ENCODE peak calls at places on chromosomes 3 and 15, in ten cellular contexts. E is omental fat pad; G is HL-60; D is effector CD8-positive, alpha-beta T cell; Y is T47D; N is C1 segment of cervical spinal cord; M is progenitor cell of endocrine pancreas; X is iPS-NIHi11; I is natural killer cell treated with Interleukin-12 subunit alpha and Interleukin-12 subunit beta and Interleukin-15 and Interleukin-18, amount 100 ng/mL, for 72 hours; W is DMS53. L is an unnamed sample.

GRCh38 chr3:144197582-144197981 is 226.0 kb downstream of the DIPK2A start:
- DNase-seq in E (no peak), G (no peak), D (no peak), Y (no peak), N (no peak), M (no peak), X (no peak), I (no peak), W (peak), L (no peak)

GRCh38 chr15:94930945-94931344 is 699.6 kb downstream of the MCTP2 start:
- DNase-seq in E (no peak), G (no peak), D (no peak), Y (no peak), N (no peak), M (no peak), X (no peak), I (no peak), W (no peak), L (no peak)

GRCh38 chr15:46091860-46092450 is 457.1 kb downstream of the SQOR start:
- DNase-seq in E (no peak), G (peak), D (no peak), Y (peak), N (peak), M (no peak), X (peak), I (no peak), W (peak), L (no peak)

GRCh38 chr3:119331661-119332060 is 37.5 kb downstream of the ARHGAP31 start:
- DNase-seq in E (no peak), G (no peak), D (no peak), Y (no peak), N (no peak), M (no peak), X (no peak), I (no peak), W (no peak), L (no peak)

GRCh38 chr3:151837057-151837456 is 23.1 kb downstream of the AADAC start:
- DNase-seq in E (no peak), G (peak), D (no peak), Y (peak), N (no peak), M (no peak), X (peak), I (no peak), W (peak), L (peak)

GRCh38 chr3:105139851-105140560 is 226.7 kb upstream of the ALCAM start:
- DNase-seq in E (no peak), G (peak), D (no peak), Y (no peak), N (no peak), M (no peak), X (no peak), I (no peak), W (no peak), L (no peak)

GRCh38 chr3:11668243-11669232 is 24.8 kb upstream of the VGLL4 start:
- DNase-seq in E (no peak), G (no peak), D (no peak), Y (no peak), N (no peak), M (no peak), X (no peak), I (no peak), W (no peak), L (no peak)

GRCh38 chr3:1292571-1292970 is 199.7 kb downstream of the CNTN6 start:
- DNase-seq in E (no peak), G (no peak), D (no peak), Y (no peak), N (no peak), M (no peak), X (no peak), I (no peak), W (no peak), L (no peak)

GRCh38 chr3:85004147-85004546 is 45.4 kb downstream of the CADM2 start:
- DNase-seq in E (no peak), G (no peak), D (no peak), Y (no peak), N (no peak), M (no peak), X (no peak), I (no peak), W (no peak), L (no peak)

GRCh38 chr3:197516517-197516889 is 39.3 kb downstream of the BDH1 start:
- DNase-seq in E (no peak), G (no peak), D (no peak), Y (peak), N (no peak), M (no peak), X (no peak), I (no peak), W (peak), L (peak)

GRCh38 chr3:99365396-99365795 is 273.0 kb upstream of the COL8A1 start:
- DNase-seq in E (no peak), G (no peak), D (no peak), Y (no peak), N (no peak), M (no peak), X (no peak), I (no peak), W (no peak), L (no peak)

GRCh38 chr15:62940755-62941361 is 101.7 kb upstream of the TPM1 start:
- DNase-seq in E (no peak), G (no peak), D (no peak), Y (no peak), N (peak), M (no peak), X (no peak), I (no peak), W (no peak), L (peak)

GRCh38 chr15:84955089-84955848 is 26.4 kb upstream of the PDE8A start:
- DNase-seq in E (peak), G (peak), D (no peak), Y (peak), N (peak), M (peak), X (peak), I (no peak), W (peak), L (no peak)

GRCh38 chr3:81005992-81006391 is 755.5 kb downstream of the GBE1 start:
- DNase-seq in E (no peak), G (no peak), D (no peak), Y (peak), N (no peak), M (no peak), X (peak), I (no peak), W (peak), L (no peak)

GRCh38 chr3:141193431-141193830 is 38.2 kb upstream of the PXYLP1 start:
- DNase-seq in E (no peak), G (no peak), D (no peak), Y (no peak), N (no peak), M (no peak), X (no peak), I (no peak), W (no peak), L (no peak)

GRCh38 chr3:61875073-61875472 is 313.7 kb downstream of the PTPRG start:
- DNase-seq in E (no peak), G (no peak), D (no peak), Y (no peak), N (no peak), M (no peak), X (peak), I (no peak), W (peak), L (no peak)